ENCODE peak calls at places on chromosomes 7 and 10, in seven cellular contexts. Q is caudate nucleus; R is sigmoid colon; K is CD4-positive, CD25-positive, alpha-beta regulatory T cell; T is SK-MEL-5; F is fibroblast of lung; O is right cardiac atrium. S is an unnamed sample.

GRCh38 chr7:39667354-39667923 is 44.1 kb downstream of the RALA start:
- DNase-seq in Q (no peak), R (no peak), K (no peak), T (no peak), F (peak; percentile 32), O (no peak), S (no peak)

GRCh38 chr10:79378647-79379511 is 31.6 kb downstream of the PPIF start:
- DNase-seq in Q (no peak), R (peak; percentile 72), K (no peak), T (no peak), F (no peak), O (no peak), S (no peak)

GRCh38 chr7:50229964-50230363 is 74.6 kb upstream of the IKZF1 start:
- DNase-seq in Q (no peak), R (no peak), K (peak; percentile 59), T (peak; percentile 51), F (no peak), O (no peak), S (no peak)

GRCh38 chr10:127755758-127756157 is 18.8 kb downstream of the FOXI2 start:
- DNase-seq in Q (no peak), R (no peak), K (no peak), T (no peak), F (no peak), O (peak; percentile 28), S (no peak)

GRCh38 chr10:47035447-47036337 is 124.5 kb downstream of the PTPN20 start:
- DNase-seq in Q (no peak), R (peak; percentile 54), K (no peak), T (no peak), F (no peak), O (no peak), S (no peak)

GRCh38 chr10:69864321-69864720 is 62.6 kb downstream of the COL13A1 start:
- DNase-seq in Q (no peak), R (no peak), K (no peak), T (peak; percentile 44), F (peak; percentile 95), O (no peak), S (no peak)

GRCh38 chr7:70571403-70571911 is 560.5 kb upstream of the GALNT17 start:
- DNase-seq in Q (no peak), R (no peak), K (no peak), T (no peak), F (peak; percentile 84), O (peak; percentile 5), S (no peak)

GRCh38 chr10:50216894-50217293 is 34.4 kb downstream of the ASAH2 start:
- DNase-seq in Q (no peak), R (no peak), K (no peak), T (peak; percentile 78), F (peak; percentile 34), O (no peak), S (no peak)

GRCh38 chr7:131536361-131536849 is 20.0 kb downstream of the PODXL start:
- DNase-seq in Q (no peak), R (peak; percentile 42), K (no peak), T (no peak), F (no peak), O (peak; percentile 64), S (no peak)

GRCh38 chr7:128427289-128427891 is 17.6 kb upstream of the IMPDH1 start:
- DNase-seq in Q (no peak), R (no peak), K (peak; percentile 67), T (peak; percentile 84), F (peak; percentile 42), O (peak; percentile 50), S (peak; percentile 54)

GRCh38 chr10:104993085-104993484 is 352.0 kb downstream of the SORCS3 start:
- DNase-seq in Q (no peak), R (no peak), K (no peak), T (peak; percentile 60), F (no peak), O (no peak), S (no peak)

GRCh38 chr7:101170617-101171441 is 5.5 kb upstream of the VGF start:
- DNase-seq in Q (no peak), R (no peak), K (no peak), T (no peak), F (no peak), O (no peak), S (no peak)

GRCh38 chr7:130912086-130912909 is 178.3 kb upstream of the KLF14 start:
- DNase-seq in Q (no peak), R (no peak), K (no peak), T (no peak), F (peak; percentile 92), O (no peak), S (no peak)

GRCh38 chr10:86377797-86378146 is 11.2 kb upstream of the GRID1 start:
- DNase-seq in Q (no peak), R (peak; percentile 28), K (no peak), T (no peak), F (no peak), O (no peak), S (no peak)

GRCh38 chr10:119413738-119414611 is 128.5 kb downstream of the RGS10 start:
- DNase-seq in Q (no peak), R (peak; percentile 81), K (no peak), T (no peak), F (peak; percentile 47), O (peak; percentile 91), S (no peak)

GRCh38 chr7:129739427-129739826 is 127.9 kb downstream of the NRF1 start:
- DNase-seq in Q (no peak), R (no peak), K (no peak), T (peak; percentile 48), F (peak; percentile 54), O (no peak), S (no peak)

GRCh38 chr10:35336921-35337741 is 822 bp downstream of the CCNY start:
- DNase-seq in Q (peak; percentile 62), R (peak; percentile 80), K (peak; percentile 33), T (no peak), F (peak; percentile 40), O (peak; percentile 78), S (peak; percentile 60)